ENCODE peak calls at places on chromosomes 7 and 10, in ten cellular contexts. One of them, this sample, is unnamed.
A peak's percentile ranks its signal among the peaks of the same experiment; 100 is the strongest.

GRCh38 chr10:6348091-6348862 is 145.5 kb downstream of the PFKFB3 start:
- DNase-seq in memory B cell: peak; percentile 57
- DNase-seq in NCI-H1436: no peak
- DNase-seq in activated CD4-positive, alpha-beta T cell treated with anti-CD3 and anti-CD28 coated beads for 1 hour: peak; percentile 71
- DNase-seq in NCI-H1092 treated with DMSO at 0.1 percent for 48 hours: no peak
- DNase-seq in stimulated activated CD4-positive, alpha-beta T cell treated with anti-CD3 and anti-CD28 coated beads, Interleukin-4, amount 100 ng/mL, for 48 hours: peak; percentile 78
- DNase-seq in thoracic aorta: peak; percentile 20
- DNase-seq in sciatic nerve: no peak
- DNase-seq in activated naive CD8-positive, alpha-beta T cell treated with anti-CD3 and anti-CD28 coated beads, Interleukin-2, amount 50 U/mL, for 24 hours: peak; percentile 83
- DNase-seq in adipocyte: no peak
- DNase-seq in this sample: peak; percentile 94

GRCh38 chr10:43437141-43437860 is 390 bp downstream of the ZNF487 start:
- DNase-seq in adipocyte: peak; percentile 49
- DNase-seq in NCI-H1436: no peak
- DNase-seq in memory B cell: no peak
- DNase-seq in activated naive CD8-positive, alpha-beta T cell treated with anti-CD3 and anti-CD28 coated beads, Interleukin-2, amount 50 U/mL, for 24 hours: no peak
- DNase-seq in sciatic nerve: peak; percentile 67
- DNase-seq in stimulated activated CD4-positive, alpha-beta T cell treated with anti-CD3 and anti-CD28 coated beads, Interleukin-4, amount 100 ng/mL, for 48 hours: no peak
- DNase-seq in activated CD4-positive, alpha-beta T cell treated with anti-CD3 and anti-CD28 coated beads for 1 hour: no peak
- DNase-seq in thoracic aorta: no peak
- DNase-seq in NCI-H1092 treated with DMSO at 0.1 percent for 48 hours: peak; percentile 0
- DNase-seq in this sample: no peak

GRCh38 chr10:48913674-48914073 is 26.0 kb downstream of the LRRC18 start:
- DNase-seq in activated CD4-positive, alpha-beta T cell treated with anti-CD3 and anti-CD28 coated beads for 1 hour: no peak
- DNase-seq in sciatic nerve: no peak
- DNase-seq in NCI-H1436: no peak
- DNase-seq in activated naive CD8-positive, alpha-beta T cell treated with anti-CD3 and anti-CD28 coated beads, Interleukin-2, amount 50 U/mL, for 24 hours: no peak
- DNase-seq in memory B cell: no peak
- DNase-seq in adipocyte: no peak
- DNase-seq in thoracic aorta: no peak
- DNase-seq in NCI-H1092 treated with DMSO at 0.1 percent for 48 hours: no peak
- DNase-seq in stimulated activated CD4-positive, alpha-beta T cell treated with anti-CD3 and anti-CD28 coated beads, Interleukin-4, amount 100 ng/mL, for 48 hours: no peak
- DNase-seq in this sample: no peak

GRCh38 chr10:60526024-60526585 is 136.4 kb upstream of the ANK3 start:
- DNase-seq in activated CD4-positive, alpha-beta T cell treated with anti-CD3 and anti-CD28 coated beads for 1 hour: no peak
- DNase-seq in activated naive CD8-positive, alpha-beta T cell treated with anti-CD3 and anti-CD28 coated beads, Interleukin-2, amount 50 U/mL, for 24 hours: no peak
- DNase-seq in memory B cell: no peak
- DNase-seq in stimulated activated CD4-positive, alpha-beta T cell treated with anti-CD3 and anti-CD28 coated beads, Interleukin-4, amount 100 ng/mL, for 48 hours: no peak
- DNase-seq in thoracic aorta: no peak
- DNase-seq in sciatic nerve: no peak
- DNase-seq in adipocyte: no peak
- DNase-seq in NCI-H1436: no peak
- DNase-seq in NCI-H1092 treated with DMSO at 0.1 percent for 48 hours: no peak
- DNase-seq in this sample: no peak

GRCh38 chr10:20990604-20991003 is 93.5 kb upstream of the NEBL start:
- DNase-seq in NCI-H1436: no peak
- DNase-seq in thoracic aorta: no peak
- DNase-seq in NCI-H1092 treated with DMSO at 0.1 percent for 48 hours: no peak
- DNase-seq in sciatic nerve: no peak
- DNase-seq in activated CD4-positive, alpha-beta T cell treated with anti-CD3 and anti-CD28 coated beads for 1 hour: no peak
- DNase-seq in stimulated activated CD4-positive, alpha-beta T cell treated with anti-CD3 and anti-CD28 coated beads, Interleukin-4, amount 100 ng/mL, for 48 hours: no peak
- DNase-seq in adipocyte: peak; percentile 3
- DNase-seq in memory B cell: no peak
- DNase-seq in activated naive CD8-positive, alpha-beta T cell treated with anti-CD3 and anti-CD28 coated beads, Interleukin-2, amount 50 U/mL, for 24 hours: no peak
- DNase-seq in this sample: no peak

GRCh38 chr7:55377162-55377810 is 12.1 kb downstream of the LANCL2 start:
- DNase-seq in activated CD4-positive, alpha-beta T cell treated with anti-CD3 and anti-CD28 coated beads for 1 hour: no peak
- DNase-seq in thoracic aorta: no peak
- DNase-seq in adipocyte: no peak
- DNase-seq in memory B cell: no peak
- DNase-seq in sciatic nerve: no peak
- DNase-seq in NCI-H1092 treated with DMSO at 0.1 percent for 48 hours: no peak
- DNase-seq in stimulated activated CD4-positive, alpha-beta T cell treated with anti-CD3 and anti-CD28 coated beads, Interleukin-4, amount 100 ng/mL, for 48 hours: no peak
- DNase-seq in activated naive CD8-positive, alpha-beta T cell treated with anti-CD3 and anti-CD28 coated beads, Interleukin-2, amount 50 U/mL, for 24 hours: no peak
- DNase-seq in NCI-H1436: no peak
- DNase-seq in this sample: no peak

GRCh38 chr10:24419067-24419466 is 210.1 kb downstream of the KIAA1217 start:
- DNase-seq in NCI-H1092 treated with DMSO at 0.1 percent for 48 hours: no peak
- DNase-seq in thoracic aorta: no peak
- DNase-seq in activated CD4-positive, alpha-beta T cell treated with anti-CD3 and anti-CD28 coated beads for 1 hour: no peak
- DNase-seq in NCI-H1436: no peak
- DNase-seq in adipocyte: peak; percentile 7
- DNase-seq in activated naive CD8-positive, alpha-beta T cell treated with anti-CD3 and anti-CD28 coated beads, Interleukin-2, amount 50 U/mL, for 24 hours: no peak
- DNase-seq in sciatic nerve: no peak
- DNase-seq in stimulated activated CD4-positive, alpha-beta T cell treated with anti-CD3 and anti-CD28 coated beads, Interleukin-4, amount 100 ng/mL, for 48 hours: no peak
- DNase-seq in memory B cell: no peak
- DNase-seq in this sample: no peak

GRCh38 chr7:88306590-88307048 is at the start of gene STEAP4:
- DNase-seq in memory B cell: no peak
- DNase-seq in NCI-H1436: no peak
- DNase-seq in activated CD4-positive, alpha-beta T cell treated with anti-CD3 and anti-CD28 coated beads for 1 hour: no peak
- DNase-seq in thoracic aorta: peak; percentile 9
- DNase-seq in adipocyte: peak; percentile 51
- DNase-seq in sciatic nerve: peak; percentile 87
- DNase-seq in NCI-H1092 treated with DMSO at 0.1 percent for 48 hours: no peak
- DNase-seq in stimulated activated CD4-positive, alpha-beta T cell treated with anti-CD3 and anti-CD28 coated beads, Interleukin-4, amount 100 ng/mL, for 48 hours: no peak
- DNase-seq in activated naive CD8-positive, alpha-beta T cell treated with anti-CD3 and anti-CD28 coated beads, Interleukin-2, amount 50 U/mL, for 24 hours: peak; percentile 4
- DNase-seq in this sample: no peak

GRCh38 chr7:48016641-48017040 is 12.3 kb downstream of the SUN3 start:
- DNase-seq in NCI-H1092 treated with DMSO at 0.1 percent for 48 hours: no peak
- DNase-seq in adipocyte: no peak
- DNase-seq in memory B cell: no peak
- DNase-seq in activated CD4-positive, alpha-beta T cell treated with anti-CD3 and anti-CD28 coated beads for 1 hour: no peak
- DNase-seq in activated naive CD8-positive, alpha-beta T cell treated with anti-CD3 and anti-CD28 coated beads, Interleukin-2, amount 50 U/mL, for 24 hours: no peak
- DNase-seq in thoracic aorta: no peak
- DNase-seq in NCI-H1436: no peak
- DNase-seq in stimulated activated CD4-positive, alpha-beta T cell treated with anti-CD3 and anti-CD28 coated beads, Interleukin-4, amount 100 ng/mL, for 48 hours: no peak
- DNase-seq in sciatic nerve: no peak
- DNase-seq in this sample: no peak

GRCh38 chr7:92584953-92585352 is 5.2 kb downstream of the FAM133B start:
- DNase-seq in NCI-H1092 treated with DMSO at 0.1 percent for 48 hours: no peak
- DNase-seq in activated naive CD8-positive, alpha-beta T cell treated with anti-CD3 and anti-CD28 coated beads, Interleukin-2, amount 50 U/mL, for 24 hours: no peak
- DNase-seq in adipocyte: no peak
- DNase-seq in sciatic nerve: no peak
- DNase-seq in stimulated activated CD4-positive, alpha-beta T cell treated with anti-CD3 and anti-CD28 coated beads, Interleukin-4, amount 100 ng/mL, for 48 hours: no peak
- DNase-seq in NCI-H1436: no peak
- DNase-seq in memory B cell: no peak
- DNase-seq in thoracic aorta: no peak
- DNase-seq in activated CD4-positive, alpha-beta T cell treated with anti-CD3 and anti-CD28 coated beads for 1 hour: no peak
- DNase-seq in this sample: peak; percentile 20

GRCh38 chr7:1219516-1219915 is 13.2 kb upstream of the UNCX start:
- DNase-seq in activated naive CD8-positive, alpha-beta T cell treated with anti-CD3 and anti-CD28 coated beads, Interleukin-2, amount 50 U/mL, for 24 hours: no peak
- DNase-seq in NCI-H1436: no peak
- DNase-seq in stimulated activated CD4-positive, alpha-beta T cell treated with anti-CD3 and anti-CD28 coated beads, Interleukin-4, amount 100 ng/mL, for 48 hours: no peak
- DNase-seq in memory B cell: no peak
- DNase-seq in thoracic aorta: no peak
- DNase-seq in sciatic nerve: no peak
- DNase-seq in adipocyte: no peak
- DNase-seq in activated CD4-positive, alpha-beta T cell treated with anti-CD3 and anti-CD28 coated beads for 1 hour: no peak
- DNase-seq in NCI-H1092 treated with DMSO at 0.1 percent for 48 hours: no peak
- DNase-seq in this sample: no peak

GRCh38 chr7:80591654-80592053 is 46.8 kb upstream of the CD36 start:
- DNase-seq in thoracic aorta: no peak
- DNase-seq in stimulated activated CD4-positive, alpha-beta T cell treated with anti-CD3 and anti-CD28 coated beads, Interleukin-4, amount 100 ng/mL, for 48 hours: no peak
- DNase-seq in NCI-H1092 treated with DMSO at 0.1 percent for 48 hours: no peak
- DNase-seq in activated naive CD8-positive, alpha-beta T cell treated with anti-CD3 and anti-CD28 coated beads, Interleukin-2, amount 50 U/mL, for 24 hours: no peak
- DNase-seq in memory B cell: no peak
- DNase-seq in NCI-H1436: no peak
- DNase-seq in activated CD4-positive, alpha-beta T cell treated with anti-CD3 and anti-CD28 coated beads for 1 hour: no peak
- DNase-seq in adipocyte: no peak
- DNase-seq in sciatic nerve: no peak
- DNase-seq in this sample: no peak

GRCh38 chr10:58967551-58968418 is 208.7 kb upstream of the PHYHIPL start:
- DNase-seq in activated CD4-positive, alpha-beta T cell treated with anti-CD3 and anti-CD28 coated beads for 1 hour: no peak
- DNase-seq in adipocyte: no peak
- DNase-seq in memory B cell: no peak
- DNase-seq in NCI-H1092 treated with DMSO at 0.1 percent for 48 hours: peak; percentile 76
- DNase-seq in activated naive CD8-positive, alpha-beta T cell treated with anti-CD3 and anti-CD28 coated beads, Interleukin-2, amount 50 U/mL, for 24 hours: no peak
- DNase-seq in stimulated activated CD4-positive, alpha-beta T cell treated with anti-CD3 and anti-CD28 coated beads, Interleukin-4, amount 100 ng/mL, for 48 hours: no peak
- DNase-seq in sciatic nerve: no peak
- DNase-seq in NCI-H1436: peak; percentile 59
- DNase-seq in thoracic aorta: no peak
- DNase-seq in this sample: no peak

GRCh38 chr10:61110188-61110844 is 166.3 kb upstream of the RHOBTB1 start:
- DNase-seq in NCI-H1436: no peak
- DNase-seq in memory B cell: no peak
- DNase-seq in adipocyte: peak; percentile 77
- DNase-seq in thoracic aorta: no peak
- DNase-seq in NCI-H1092 treated with DMSO at 0.1 percent for 48 hours: no peak
- DNase-seq in stimulated activated CD4-positive, alpha-beta T cell treated with anti-CD3 and anti-CD28 coated beads, Interleukin-4, amount 100 ng/mL, for 48 hours: no peak
- DNase-seq in activated naive CD8-positive, alpha-beta T cell treated with anti-CD3 and anti-CD28 coated beads, Interleukin-2, amount 50 U/mL, for 24 hours: no peak
- DNase-seq in sciatic nerve: no peak
- DNase-seq in activated CD4-positive, alpha-beta T cell treated with anti-CD3 and anti-CD28 coated beads for 1 hour: no peak
- DNase-seq in this sample: no peak

GRCh38 chr10:8130973-8131911 is 76.8 kb downstream of the GATA3 start:
- DNase-seq in activated CD4-positive, alpha-beta T cell treated with anti-CD3 and anti-CD28 coated beads for 1 hour: no peak
- DNase-seq in adipocyte: no peak
- DNase-seq in thoracic aorta: no peak
- DNase-seq in activated naive CD8-positive, alpha-beta T cell treated with anti-CD3 and anti-CD28 coated beads, Interleukin-2, amount 50 U/mL, for 24 hours: peak; percentile 33
- DNase-seq in sciatic nerve: no peak
- DNase-seq in NCI-H1436: no peak
- DNase-seq in NCI-H1092 treated with DMSO at 0.1 percent for 48 hours: no peak
- DNase-seq in stimulated activated CD4-positive, alpha-beta T cell treated with anti-CD3 and anti-CD28 coated beads, Interleukin-4, amount 100 ng/mL, for 48 hours: peak; percentile 38
- DNase-seq in memory B cell: no peak
- DNase-seq in this sample: no peak

GRCh38 chr7:130912086-130912909 is 178.3 kb upstream of the KLF14 start:
- DNase-seq in memory B cell: no peak
- DNase-seq in NCI-H1092 treated with DMSO at 0.1 percent for 48 hours: no peak
- DNase-seq in activated naive CD8-positive, alpha-beta T cell treated with anti-CD3 and anti-CD28 coated beads, Interleukin-2, amount 50 U/mL, for 24 hours: no peak
- DNase-seq in stimulated activated CD4-positive, alpha-beta T cell treated with anti-CD3 and anti-CD28 coated beads, Interleukin-4, amount 100 ng/mL, for 48 hours: no peak
- DNase-seq in activated CD4-positive, alpha-beta T cell treated with anti-CD3 and anti-CD28 coated beads for 1 hour: no peak
- DNase-seq in thoracic aorta: no peak
- DNase-seq in NCI-H1436: no peak
- DNase-seq in sciatic nerve: no peak
- DNase-seq in adipocyte: peak; percentile 83
- DNase-seq in this sample: peak; percentile 18

This sample was measured in naive thymus-derived CD4-positive, alpha-beta T cell.